ENCODE peak calls at places on chromosomes 13 and 19, in four cellular contexts. One of them, this sample, is unnamed.

GRCh38 chr13:52127783-52128702 is 830 bp downstream of the NEK5 start:
- DNase-seq in lung: peak; percentile 55
- DNase-seq in MCF 10A: peak; percentile 80
- DNase-seq in suprapubic skin: no peak
- DNase-seq in this sample: no peak

GRCh38 chr19:57587529-57587928 is 3.6 kb downstream of the ZIK1 start:
- DNase-seq in lung: no peak
- DNase-seq in MCF 10A: peak; percentile 6
- DNase-seq in suprapubic skin: no peak
- DNase-seq in this sample: no peak

GRCh38 chr19:46392252-46392801 is 21.0 kb downstream of the CCDC8 start:
- DNase-seq in MCF 10A: no peak
- DNase-seq in suprapubic skin: peak; percentile 59
- DNase-seq in lung: no peak
- DNase-seq in this sample: no peak

GRCh38 chr13:44902793-44903192 is 86.5 kb downstream of the NUFIP1 start:
- DNase-seq in lung: no peak
- DNase-seq in MCF 10A: no peak
- DNase-seq in suprapubic skin: no peak
- DNase-seq in this sample: no peak

GRCh38 chr13:111317571-111318360 is 2.7 kb upstream of the TEX29 start:
- DNase-seq in MCF 10A: no peak
- DNase-seq in lung: no peak
- DNase-seq in suprapubic skin: no peak
- DNase-seq in this sample: no peak

GRCh38 chr13:33743438-33744368 is 74.2 kb upstream of the RFC3 start:
- DNase-seq in lung: no peak
- DNase-seq in suprapubic skin: no peak
- DNase-seq in MCF 10A: no peak
- DNase-seq in this sample: no peak

GRCh38 chr19:37468961-37469777 is at the start of gene ZNF570:
- DNase-seq in suprapubic skin: peak; percentile 92
- DNase-seq in MCF 10A: no peak
- DNase-seq in lung: peak; percentile 89
- DNase-seq in this sample: peak; percentile 59

GRCh38 chr19:30228113-30228725 is 144.0 kb upstream of the ZNF536 start:
- DNase-seq in suprapubic skin: no peak
- DNase-seq in MCF 10A: no peak
- DNase-seq in lung: no peak
- DNase-seq in this sample: no peak

GRCh38 chr19:49896863-49897621 is at the start of gene IL4I1:
- DNase-seq in suprapubic skin: no peak
- DNase-seq in MCF 10A: no peak
- DNase-seq in lung: no peak
- DNase-seq in this sample: no peak

GRCh38 chr19:48613024-48613851 is 1.6 kb downstream of the FAM83E start:
- DNase-seq in MCF 10A: peak; percentile 95
- DNase-seq in suprapubic skin: no peak
- DNase-seq in lung: no peak
- DNase-seq in this sample: no peak

GRCh38 chr19:5664515-5664914 is 15.8 kb downstream of the MICOS13 start:
- DNase-seq in suprapubic skin: no peak
- DNase-seq in MCF 10A: no peak
- DNase-seq in lung: no peak
- DNase-seq in this sample: no peak

GRCh38 chr13:76937416-76937815 is 10.9 kb upstream of the ACOD1 start:
- DNase-seq in MCF 10A: peak; percentile 98
- DNase-seq in lung: no peak
- DNase-seq in suprapubic skin: no peak
- DNase-seq in this sample: no peak

GRCh38 chr19:45568732-45569131 is 15.9 kb downstream of the OPA3 start:
- DNase-seq in lung: no peak
- DNase-seq in MCF 10A: peak; percentile 88
- DNase-seq in suprapubic skin: no peak
- DNase-seq in this sample: no peak

GRCh38 chr19:41325947-41326706 is 16.2 kb downstream of the CCDC97 start:
- DNase-seq in suprapubic skin: no peak
- DNase-seq in lung: no peak
- DNase-seq in MCF 10A: no peak
- DNase-seq in this sample: no peak

GRCh38 chr13:81116461-81117282 is 775.7 kb upstream of the SPRY2 start:
- DNase-seq in MCF 10A: peak; percentile 23
- DNase-seq in lung: no peak
- DNase-seq in suprapubic skin: no peak
- DNase-seq in this sample: no peak

GRCh38 chr19:18972301-18972831 is 31.3 kb upstream of the HOMER3 start:
- DNase-seq in lung: no peak
- DNase-seq in suprapubic skin: no peak
- DNase-seq in MCF 10A: no peak
- DNase-seq in this sample: no peak
- TF ChIP-seq CTCF in lung: no peak
- TF ChIP-seq CTCF in suprapubic skin: no peak
- TF ChIP-seq CTCF in MCF 10A: no peak
- TF ChIP-seq CTCF in this sample: no peak

GRCh38 chr13:110138700-110139036 is 168.3 kb downstream of the COL4A1 start:
- DNase-seq in MCF 10A: no peak
- DNase-seq in lung: no peak
- DNase-seq in suprapubic skin: no peak
- DNase-seq in this sample: no peak

GRCh38 chr13:110136660-110137585 is 170.0 kb downstream of the COL4A1 start:
- DNase-seq in MCF 10A: no peak
- DNase-seq in suprapubic skin: no peak
- DNase-seq in lung: no peak
- DNase-seq in this sample: no peak

GRCh38 chr13:110135977-110136597 is 170.9 kb downstream of the COL4A1 start:
- DNase-seq in MCF 10A: no peak
- DNase-seq in suprapubic skin: no peak
- DNase-seq in lung: no peak
- DNase-seq in this sample: no peak

GRCh38 chr13:110138009-110138699 is 168.8 kb downstream of the COL4A1 start:
- DNase-seq in suprapubic skin: no peak
- DNase-seq in lung: peak; percentile 73
- DNase-seq in MCF 10A: peak; percentile 83
- DNase-seq in this sample: peak; percentile 56

GRCh38 chr13:110137677-110138008 is 169.3 kb downstream of the COL4A1 start:
- DNase-seq in lung: no peak
- DNase-seq in MCF 10A: peak; percentile 80
- DNase-seq in suprapubic skin: no peak
- DNase-seq in this sample: no peak
- TF ChIP-seq CTCF in lung: peak; percentile 20
- TF ChIP-seq CTCF in MCF 10A: peak; percentile 14
- TF ChIP-seq CTCF in suprapubic skin: no peak
- TF ChIP-seq CTCF in this sample: no peak

DNA sequence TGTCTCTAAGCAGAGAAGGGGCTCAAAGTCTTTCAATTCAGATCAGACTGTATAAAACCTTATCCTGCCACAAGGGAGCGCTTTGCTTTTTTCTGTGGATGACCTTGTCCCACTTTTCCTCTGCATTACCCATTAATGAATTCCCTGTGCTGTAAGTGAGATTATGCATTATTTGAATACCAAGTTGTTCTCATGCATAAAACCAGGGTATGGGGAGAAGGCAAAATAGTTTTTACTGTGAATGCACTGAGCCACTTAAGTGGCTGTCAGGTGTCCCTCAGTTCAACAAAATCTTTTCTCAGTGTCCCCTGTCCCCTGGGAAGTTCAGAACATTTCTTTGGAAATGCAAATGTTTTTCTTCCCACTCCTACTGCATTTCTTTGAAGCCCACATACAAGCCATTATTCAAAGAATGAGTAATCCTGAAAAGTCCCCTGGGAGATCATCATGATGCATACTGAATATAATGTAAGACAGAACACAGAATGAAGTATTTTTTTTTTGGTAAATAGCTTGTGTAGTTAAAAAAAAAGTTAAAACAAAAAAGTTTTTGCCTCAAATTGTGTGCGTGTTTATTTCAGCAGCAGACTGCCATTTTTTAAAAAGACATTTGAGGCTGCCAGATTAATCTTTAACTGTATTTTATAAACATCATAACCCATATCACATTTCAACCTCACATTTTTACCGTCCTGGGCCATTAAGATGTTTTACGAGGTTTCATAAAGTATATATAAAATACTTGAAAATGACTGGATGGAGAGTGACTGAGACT is 506.7 kb upstream of the PCDH9 start:
- DNase-seq in suprapubic skin: no peak
- DNase-seq in MCF 10A: peak; percentile 68
- DNase-seq in lung: no peak
- DNase-seq in this sample: no peak
- TF ChIP-seq CTCF in suprapubic skin: no peak
- TF ChIP-seq CTCF in MCF 10A: peak; percentile 20
- TF ChIP-seq CTCF in lung: no peak
- TF ChIP-seq CTCF in this sample: no peak

GRCh38 chr13:47351798-47352197 is 454.9 kb upstream of the HTR2A start:
- DNase-seq in lung: no peak
- DNase-seq in suprapubic skin: no peak
- DNase-seq in MCF 10A: no peak
- DNase-seq in this sample: no peak
- TF ChIP-seq CTCF in lung: no peak
- TF ChIP-seq CTCF in suprapubic skin: no peak
- TF ChIP-seq CTCF in MCF 10A: no peak
- TF ChIP-seq CTCF in this sample: no peak

GRCh38 chr19:1400281-1401137 is 833 bp downstream of the GAMT start:
- DNase-seq in MCF 10A: peak; percentile 35
- DNase-seq in suprapubic skin: no peak
- DNase-seq in lung: no peak
- DNase-seq in this sample: no peak
- TF ChIP-seq CTCF in MCF 10A: no peak
- TF ChIP-seq CTCF in suprapubic skin: no peak
- TF ChIP-seq CTCF in lung: no peak
- TF ChIP-seq CTCF in this sample: no peak

GRCh38 chr13:38871275-38871674 is 119.4 kb downstream of the STOML3 start:
- DNase-seq in lung: no peak
- DNase-seq in MCF 10A: no peak
- DNase-seq in suprapubic skin: no peak
- DNase-seq in this sample: no peak
- TF ChIP-seq CTCF in lung: no peak
- TF ChIP-seq CTCF in MCF 10A: no peak
- TF ChIP-seq CTCF in suprapubic skin: no peak
- TF ChIP-seq CTCF in this sample: no peak

GRCh38 chr19:35571406-35571965 is 8.0 kb upstream of the ATP4A start:
- DNase-seq in suprapubic skin: no peak
- DNase-seq in MCF 10A: no peak
- DNase-seq in lung: no peak
- DNase-seq in this sample: no peak

GRCh38 chr19:35565016-35565856 is 1.8 kb upstream of the ATP4A start:
- DNase-seq in lung: no peak
- DNase-seq in suprapubic skin: no peak
- DNase-seq in MCF 10A: no peak
- DNase-seq in this sample: no peak

GRCh38 chr19:35566738-35567137 is 3.3 kb upstream of the ATP4A start:
- DNase-seq in lung: no peak
- DNase-seq in MCF 10A: no peak
- DNase-seq in suprapubic skin: no peak
- DNase-seq in this sample: no peak

DNA sequence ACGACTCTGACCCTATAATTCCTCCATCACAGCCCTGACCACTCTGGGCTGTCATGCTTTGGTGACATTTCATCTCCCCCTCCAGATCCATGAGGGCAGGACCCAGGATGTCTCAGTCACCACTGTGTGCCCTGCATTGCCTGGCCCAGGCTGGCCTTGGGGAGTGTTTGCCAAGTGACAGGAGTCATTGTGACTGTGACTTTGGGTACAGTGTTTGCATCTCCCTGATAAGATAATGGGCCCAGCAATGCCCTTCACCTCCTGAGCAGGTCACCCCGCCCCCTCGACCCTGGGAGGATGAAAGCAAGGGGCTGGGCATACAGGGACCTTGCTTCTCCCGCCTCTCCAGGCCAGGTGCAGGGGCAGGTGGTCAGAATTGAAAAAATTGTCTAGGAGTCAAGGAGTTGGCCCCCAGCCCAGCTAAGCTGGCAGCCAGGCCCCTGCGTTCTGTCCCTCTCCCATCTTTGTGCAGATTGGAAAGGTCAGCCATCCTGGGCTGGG is 5.9 kb upstream of the ATP4A start:
- DNase-seq in lung: no peak
- DNase-seq in suprapubic skin: no peak
- DNase-seq in MCF 10A: no peak
- DNase-seq in this sample: no peak
- TF ChIP-seq CTCF in lung: no peak
- TF ChIP-seq CTCF in suprapubic skin: no peak
- TF ChIP-seq CTCF in MCF 10A: no peak
- TF ChIP-seq CTCF in this sample: no peak

This sample was measured in omental fat pad.